ENCODE peak calls at places on chromosomes 5 and 9, in ten cellular contexts. One of them, this sample, is unnamed.

GRCh38 chr5:170305016-170305645 is 7.6 kb upstream of the LCP2 start:
- DNase-seq in IMR-90: no peak
- DNase-seq in GM23338: no peak
- DNase-seq in HepG2: no peak
- DNase-seq in OCI-LY7: no peak
- DNase-seq in K562: no peak
- DNase-seq in GM23248: no peak
- DNase-seq in PC-3: no peak
- DNase-seq in H1: no peak
- DNase-seq in mammary epithelial cell: no peak
- DNase-seq in this sample: no peak

GRCh38 chr9:98481676-98482075 is 226.2 kb upstream of the TBC1D2 start:
- DNase-seq in IMR-90: peak; percentile 39
- DNase-seq in GM23338: no peak
- DNase-seq in HepG2: peak; percentile 8
- DNase-seq in OCI-LY7: no peak
- DNase-seq in K562: no peak
- DNase-seq in GM23248: peak; percentile 58
- DNase-seq in PC-3: no peak
- DNase-seq in H1: no peak
- DNase-seq in mammary epithelial cell: peak; percentile 26
- DNase-seq in this sample: no peak

GRCh38 chr9:124257865-124258764 is at the start of gene NEK6:
- DNase-seq in IMR-90: peak; percentile 84
- DNase-seq in GM23338: no peak
- DNase-seq in HepG2: no peak
- DNase-seq in OCI-LY7: peak; percentile 50
- DNase-seq in K562: peak; percentile 89
- DNase-seq in GM23248: peak; percentile 92
- DNase-seq in PC-3: peak; percentile 31
- DNase-seq in H1: no peak
- DNase-seq in mammary epithelial cell: peak; percentile 47
- DNase-seq in this sample: peak; percentile 77

GRCh38 chr5:61273279-61273678 is 58.8 kb upstream of the ZSWIM6 start:
- DNase-seq in IMR-90: no peak
- DNase-seq in GM23338: no peak
- DNase-seq in HepG2: no peak
- DNase-seq in OCI-LY7: no peak
- DNase-seq in K562: no peak
- DNase-seq in GM23248: no peak
- DNase-seq in PC-3: no peak
- DNase-seq in H1: no peak
- DNase-seq in mammary epithelial cell: no peak
- DNase-seq in this sample: no peak

GRCh38 chr5:149656576-149657182 is 73.4 kb upstream of the PPARGC1B start:
- DNase-seq in IMR-90: no peak
- DNase-seq in GM23338: peak; percentile 91
- DNase-seq in HepG2: no peak
- DNase-seq in OCI-LY7: peak; percentile 88
- DNase-seq in K562: peak; percentile 62
- DNase-seq in GM23248: peak; percentile 29
- DNase-seq in PC-3: peak; percentile 83
- DNase-seq in H1: peak; percentile 95
- DNase-seq in mammary epithelial cell: peak; percentile 26
- DNase-seq in this sample: peak; percentile 88

GRCh38 chr5:14364576-14365472 is 216.8 kb upstream of the OTULINL start:
- DNase-seq in IMR-90: no peak
- DNase-seq in GM23338: peak; percentile 89
- DNase-seq in HepG2: peak; percentile 33
- DNase-seq in OCI-LY7: peak; percentile 60
- DNase-seq in K562: peak; percentile 59
- DNase-seq in GM23248: no peak
- DNase-seq in PC-3: peak; percentile 64
- DNase-seq in H1: peak; percentile 86
- DNase-seq in mammary epithelial cell: peak; percentile 15
- DNase-seq in this sample: peak; percentile 69

GRCh38 chr9:81685763-81686613 is 3.4 kb downstream of the TLE1 start:
- DNase-seq in IMR-90: peak; percentile 55
- DNase-seq in GM23338: no peak
- DNase-seq in HepG2: peak; percentile 46
- DNase-seq in OCI-LY7: no peak
- DNase-seq in K562: no peak
- DNase-seq in GM23248: peak; percentile 42
- DNase-seq in PC-3: peak; percentile 80
- DNase-seq in H1: no peak
- DNase-seq in mammary epithelial cell: peak; percentile 17
- DNase-seq in this sample: no peak

GRCh38 chr9:83714316-83714715 is 6.6 kb upstream of the UBQLN1 start:
- DNase-seq in IMR-90: no peak
- DNase-seq in GM23338: no peak
- DNase-seq in HepG2: no peak
- DNase-seq in OCI-LY7: peak; percentile 62
- DNase-seq in K562: peak; percentile 12
- DNase-seq in GM23248: peak; percentile 21
- DNase-seq in PC-3: peak; percentile 6
- DNase-seq in H1: no peak
- DNase-seq in mammary epithelial cell: no peak
- DNase-seq in this sample: peak; percentile 81

GRCh38 chr5:88979244-88979643 is 96.3 kb upstream of the MEF2C start:
- DNase-seq in IMR-90: peak; percentile 2
- DNase-seq in GM23338: peak; percentile 17
- DNase-seq in HepG2: no peak
- DNase-seq in OCI-LY7: no peak
- DNase-seq in K562: no peak
- DNase-seq in GM23248: peak; percentile 70
- DNase-seq in PC-3: peak; percentile 41
- DNase-seq in H1: no peak
- DNase-seq in mammary epithelial cell: peak; percentile 8
- DNase-seq in this sample: no peak

GRCh38 chr5:93503598-93504067 is 77.4 kb downstream of the NR2F1-AS1 start:
- DNase-seq in IMR-90: peak; percentile 97
- DNase-seq in GM23338: no peak
- DNase-seq in HepG2: peak; percentile 3
- DNase-seq in OCI-LY7: no peak
- DNase-seq in K562: no peak
- DNase-seq in GM23248: peak; percentile 96
- DNase-seq in PC-3: peak; percentile 79
- DNase-seq in H1: no peak
- DNase-seq in mammary epithelial cell: peak; percentile 88
- DNase-seq in this sample: no peak

GRCh38 chr9:76181020-76181641 is 213.1 kb downstream of the RFK start:
- DNase-seq in IMR-90: peak; percentile 74
- DNase-seq in GM23338: no peak
- DNase-seq in HepG2: no peak
- DNase-seq in OCI-LY7: no peak
- DNase-seq in K562: no peak
- DNase-seq in GM23248: peak; percentile 68
- DNase-seq in PC-3: peak; percentile 1
- DNase-seq in H1: no peak
- DNase-seq in mammary epithelial cell: peak; percentile 79
- DNase-seq in this sample: no peak

GRCh38 chr5:172830876-172831662 is 3.0 kb upstream of the ERGIC1 start:
- DNase-seq in IMR-90: peak; percentile 99
- DNase-seq in GM23338: no peak
- DNase-seq in HepG2: no peak
- DNase-seq in OCI-LY7: no peak
- DNase-seq in K562: no peak
- DNase-seq in GM23248: peak; percentile 96
- DNase-seq in PC-3: peak; percentile 48
- DNase-seq in H1: no peak
- DNase-seq in mammary epithelial cell: peak; percentile 40
- DNase-seq in this sample: no peak

GRCh38 chr9:130604295-130604694 is 24.9 kb downstream of the FUBP3 start:
- DNase-seq in IMR-90: no peak
- DNase-seq in GM23338: no peak
- DNase-seq in HepG2: no peak
- DNase-seq in OCI-LY7: no peak
- DNase-seq in K562: no peak
- DNase-seq in GM23248: no peak
- DNase-seq in PC-3: no peak
- DNase-seq in H1: no peak
- DNase-seq in mammary epithelial cell: no peak
- DNase-seq in this sample: no peak

GRCh38 chr5:95178046-95178651 is 106.7 kb downstream of the MCTP1 start:
- DNase-seq in IMR-90: no peak
- DNase-seq in GM23338: peak; percentile 90
- DNase-seq in HepG2: peak; percentile 7
- DNase-seq in OCI-LY7: peak; percentile 43
- DNase-seq in K562: no peak
- DNase-seq in GM23248: peak; percentile 3
- DNase-seq in PC-3: peak; percentile 4
- DNase-seq in H1: peak; percentile 71
- DNase-seq in mammary epithelial cell: no peak
- DNase-seq in this sample: no peak

GRCh38 chr9:22446950-22447606 is 454 bp downstream of the DMRTA1 start:
- DNase-seq in IMR-90: peak; percentile 20
- DNase-seq in GM23338: peak; percentile 82
- DNase-seq in HepG2: no peak
- DNase-seq in OCI-LY7: no peak
- DNase-seq in K562: no peak
- DNase-seq in GM23248: peak; percentile 60
- DNase-seq in PC-3: peak; percentile 72
- DNase-seq in H1: peak; percentile 86
- DNase-seq in mammary epithelial cell: peak; percentile 63
- DNase-seq in this sample: no peak

GRCh38 chr5:79273341-79273740 is 37.4 kb downstream of the JMY start:
- DNase-seq in IMR-90: no peak
- DNase-seq in GM23338: no peak
- DNase-seq in HepG2: no peak
- DNase-seq in OCI-LY7: no peak
- DNase-seq in K562: no peak
- DNase-seq in GM23248: no peak
- DNase-seq in PC-3: no peak
- DNase-seq in H1: no peak
- DNase-seq in mammary epithelial cell: no peak
- DNase-seq in this sample: no peak

GRCh38 chr9:92299116-92299515 is 5.6 kb upstream of the IARS1 start:
- DNase-seq in IMR-90: no peak
- DNase-seq in GM23338: no peak
- DNase-seq in HepG2: no peak
- DNase-seq in OCI-LY7: peak; percentile 84
- DNase-seq in K562: no peak
- DNase-seq in GM23248: no peak
- DNase-seq in PC-3: no peak
- DNase-seq in H1: no peak
- DNase-seq in mammary epithelial cell: no peak
- DNase-seq in this sample: peak; percentile 78

GRCh38 chr5:175658299-175659145 is 651 bp downstream of the HRH2 start:
- DNase-seq in IMR-90: no peak
- DNase-seq in GM23338: peak; percentile 63
- DNase-seq in HepG2: no peak
- DNase-seq in OCI-LY7: no peak
- DNase-seq in K562: no peak
- DNase-seq in GM23248: no peak
- DNase-seq in PC-3: no peak
- DNase-seq in H1: peak; percentile 76
- DNase-seq in mammary epithelial cell: no peak
- DNase-seq in this sample: no peak
- H2AFZ ChIP-seq in IMR-90: peak overlapping the region; percentile 11
- H2AFZ ChIP-seq in GM23338: peak overlapping the region; percentile 87
- H2AFZ ChIP-seq in HepG2: no peak overlapping the region
- H2AFZ ChIP-seq in OCI-LY7: no peak overlapping the region
- H2AFZ ChIP-seq in K562: no peak overlapping the region
- H2AFZ ChIP-seq in GM23248: no peak overlapping the region
- H2AFZ ChIP-seq in PC-3: no peak overlapping the region
- H2AFZ ChIP-seq in H1: peak overlapping the region; percentile 42
- H2AFZ ChIP-seq in mammary epithelial cell: no peak overlapping the region
- H2AFZ ChIP-seq in this sample: no peak overlapping the region

GRCh38 chr9:6692891-6693361 is 47.4 kb upstream of the GLDC start:
- DNase-seq in IMR-90: no peak
- DNase-seq in GM23338: peak; percentile 83
- DNase-seq in HepG2: no peak
- DNase-seq in OCI-LY7: no peak
- DNase-seq in K562: no peak
- DNase-seq in GM23248: no peak
- DNase-seq in PC-3: no peak
- DNase-seq in H1: no peak
- DNase-seq in mammary epithelial cell: no peak
- DNase-seq in this sample: no peak
- H3K4me3 ChIP-seq in IMR-90: no peak overlapping the region
- H3K4me3 ChIP-seq in GM23338: peak overlapping the region; percentile 24
- H3K4me3 ChIP-seq in HepG2: no peak overlapping the region
- H3K4me3 ChIP-seq in OCI-LY7: no peak overlapping the region
- H3K4me3 ChIP-seq in K562: no peak overlapping the region
- H3K4me3 ChIP-seq in GM23248: no peak overlapping the region
- H3K4me3 ChIP-seq in PC-3: no peak overlapping the region
- H3K4me3 ChIP-seq in H1: no peak overlapping the region
- H3K4me3 ChIP-seq in mammary epithelial cell: no peak overlapping the region
- H3K4me3 ChIP-seq in this sample: no peak overlapping the region

GRCh38 chr9:71106992-71107391 is 14.4 kb downstream of the TRPM3 start:
- DNase-seq in IMR-90: no peak
- DNase-seq in GM23338: no peak
- DNase-seq in HepG2: no peak
- DNase-seq in OCI-LY7: no peak
- DNase-seq in K562: no peak
- DNase-seq in GM23248: no peak
- DNase-seq in PC-3: no peak
- DNase-seq in H1: no peak
- DNase-seq in mammary epithelial cell: no peak
- DNase-seq in this sample: no peak
- H3K27ac ChIP-seq in IMR-90: no peak overlapping the region
- H3K27ac ChIP-seq in GM23338: no peak overlapping the region
- H3K27ac ChIP-seq in HepG2: no peak overlapping the region
- H3K27ac ChIP-seq in OCI-LY7: no peak overlapping the region
- H3K27ac ChIP-seq in K562: no peak overlapping the region
- H3K27ac ChIP-seq in GM23248: no peak overlapping the region
- H3K27ac ChIP-seq in PC-3: no peak overlapping the region
- H3K27ac ChIP-seq in H1: no peak overlapping the region
- H3K27ac ChIP-seq in mammary epithelial cell: no peak overlapping the region
- H3K27ac ChIP-seq in this sample: no peak overlapping the region

DNA sequence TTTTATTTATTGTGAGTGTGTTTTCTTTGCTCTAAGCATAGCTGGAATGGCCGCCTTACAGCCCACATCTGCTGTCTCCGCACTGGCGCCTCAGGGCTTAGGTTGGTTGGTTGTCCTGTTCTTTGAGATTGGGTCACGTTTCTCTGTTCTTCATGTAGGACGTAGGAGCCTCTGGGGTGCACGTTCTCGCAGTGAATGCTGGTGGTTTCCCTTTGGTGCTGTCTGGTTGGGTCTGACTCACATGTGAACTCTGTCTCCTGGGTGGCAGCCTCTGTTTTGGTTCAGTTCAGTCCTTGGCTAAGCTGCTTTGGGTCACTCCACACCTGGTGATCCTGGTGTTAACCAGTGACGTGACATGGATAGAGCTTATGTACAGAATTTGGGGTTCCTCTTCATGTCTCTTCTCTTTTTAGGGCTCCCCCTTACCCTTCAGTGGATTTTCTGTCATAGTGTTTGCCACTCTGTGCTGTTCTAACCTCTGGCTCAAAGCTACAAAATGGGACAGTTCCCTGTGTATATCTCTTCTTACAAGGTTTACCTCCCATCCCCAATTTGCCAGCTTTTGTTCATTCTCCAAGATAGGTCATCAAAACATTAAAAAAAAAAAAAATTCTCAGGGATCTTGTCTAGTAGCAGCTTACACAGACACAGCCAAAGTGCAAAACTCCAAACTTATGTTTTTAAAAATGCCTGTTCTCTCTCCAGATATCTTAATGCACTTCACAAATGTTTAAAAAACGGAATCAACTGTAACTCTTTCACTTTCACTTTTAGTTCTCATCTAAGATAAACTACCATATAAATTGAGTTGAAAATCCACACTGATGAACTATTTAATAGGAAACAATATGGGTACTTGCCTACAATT is 12.8 kb upstream of the LPCAT1 start:
- DNase-seq in IMR-90: peak; percentile 20
- DNase-seq in GM23338: no peak
- DNase-seq in HepG2: peak; percentile 30
- DNase-seq in OCI-LY7: peak; percentile 58
- DNase-seq in K562: no peak
- DNase-seq in GM23248: peak; percentile 47
- DNase-seq in PC-3: no peak
- DNase-seq in H1: peak; percentile 29
- DNase-seq in mammary epithelial cell: no peak
- DNase-seq in this sample: peak; percentile 73
- H2AFZ ChIP-seq in IMR-90: peak overlapping the region; percentile 21
- H2AFZ ChIP-seq in GM23338: no peak overlapping the region
- H2AFZ ChIP-seq in HepG2: peak overlapping the region; percentile 55
- H2AFZ ChIP-seq in OCI-LY7: peak overlapping the region; percentile 92
- H2AFZ ChIP-seq in K562: no peak overlapping the region
- H2AFZ ChIP-seq in GM23248: peak overlapping the region; percentile 85
- H2AFZ ChIP-seq in PC-3: peak overlapping the region; percentile 68
- H2AFZ ChIP-seq in H1: peak overlapping the region; percentile 71
- H2AFZ ChIP-seq in mammary epithelial cell: no peak overlapping the region
- H2AFZ ChIP-seq in this sample: peak overlapping the region; percentile 60